ENCODE peak calls at places on chromosomes 16 and 17, in ten cellular contexts. W is amniotic stem cell; O is hypothalamus; D is activated naive CD4-positive, alpha-beta T cell treated with anti-CD3 and anti-CD28 coated beads for 36 hours; S is C1 segment of cervical spinal cord; H is pons; U is RPMI7951; Y is AG04450; G is IMR-90; B is renal cortical epithelial cell. F is an unnamed sample.

GRCh38 chr16:3113765-3114479 is 1.5 kb downstream of the ZNF205 start:
- DNase-seq in W (no peak), O (no peak), D (no peak), S (no peak), H (no peak), U (peak; percentile 63), Y (no peak), G (peak; percentile 56), B (peak; percentile 34), F (no peak)

GRCh38 chr16:78770353-78771091 is 671.1 kb downstream of the WWOX start:
- DNase-seq in W (no peak), O (peak; percentile 76), D (peak; percentile 84), S (peak; percentile 78), H (peak; percentile 67), U (no peak), Y (no peak), G (no peak), B (no peak), F (peak; percentile 75)

GRCh38 chr17:77737442-77738265 is 220.8 kb upstream of the TNRC6C start:
- DNase-seq in W (no peak), O (no peak), D (no peak), S (no peak), H (no peak), U (no peak), Y (no peak), G (no peak), B (no peak), F (no peak)

GRCh38 chr17:12731839-12732238 is 57.5 kb upstream of the ARHGAP44 start:
- DNase-seq in W (no peak), O (no peak), D (no peak), S (no peak), H (no peak), U (no peak), Y (no peak), G (no peak), B (no peak), F (no peak)

GRCh38 chr17:34714475-34715410 is 135.4 kb downstream of the TMEM132E start:
- DNase-seq in W (no peak), O (no peak), D (no peak), S (no peak), H (no peak), U (no peak), Y (no peak), G (no peak), B (no peak), F (no peak)

GRCh38 chr16:85767569-85767968 is 16.7 kb upstream of the C16orf74 start:
- DNase-seq in W (peak; percentile 93), O (no peak), D (no peak), S (no peak), H (no peak), U (peak; percentile 90), Y (peak; percentile 52), G (peak; percentile 88), B (peak; percentile 82), F (no peak)

GRCh38 chr17:12691173-12691572 is 25.5 kb downstream of the MYOCD start:
- DNase-seq in W (no peak), O (no peak), D (no peak), S (no peak), H (no peak), U (no peak), Y (no peak), G (peak; percentile 53), B (no peak), F (no peak)

GRCh38 chr17:51352798-51353197 is 92.5 kb downstream of the UTP18 start:
- DNase-seq in W (no peak), O (no peak), D (no peak), S (no peak), H (no peak), U (peak; percentile 74), Y (no peak), G (no peak), B (no peak), F (no peak)

GRCh38 chr17:50064253-50064991 is 8.5 kb downstream of the ITGA3 start:
- DNase-seq in W (peak; percentile 97), O (no peak), D (no peak), S (no peak), H (no peak), U (peak; percentile 99), Y (peak; percentile 85), G (peak; percentile 97), B (peak; percentile 95), F (no peak)

GRCh38 chr16:23434380-23434779 is 18.6 kb downstream of the COG7 start:
- DNase-seq in W (no peak), O (no peak), D (peak; percentile 27), S (peak; percentile 2), H (peak; percentile 88), U (peak; percentile 53), Y (peak; percentile 63), G (peak; percentile 74), B (peak; percentile 64), F (no peak)

GRCh38 chr17:33050611-33051140 is 59.0 kb downstream of the SPACA3 start:
- DNase-seq in W (no peak), O (no peak), D (no peak), S (no peak), H (no peak), U (no peak), Y (no peak), G (no peak), B (no peak), F (no peak)

GRCh38 chr16:30084816-30085159 is 6.9 kb downstream of the TBX6 start:
- DNase-seq in W (no peak), O (no peak), D (no peak), S (no peak), H (no peak), U (no peak), Y (no peak), G (no peak), B (no peak), F (no peak)

GRCh38 chr16:12059216-12059769 is 82.8 kb downstream of the SNX29 start:
- DNase-seq in W (no peak), O (no peak), D (no peak), S (peak; percentile 24), H (peak; percentile 17), U (peak; percentile 8), Y (no peak), G (no peak), B (peak; percentile 74), F (no peak)

GRCh38 chr16:20883554-20884239 is 16.5 kb downstream of the DCUN1D3 start:
- DNase-seq in W (no peak), O (no peak), D (no peak), S (no peak), H (no peak), U (no peak), Y (no peak), G (no peak), B (peak; percentile 78), F (no peak)

GRCh38 chr17:36475346-36475970 is 11.0 kb upstream of the ZNHIT3 start:
- DNase-seq in W (no peak), O (peak; percentile 11), D (no peak), S (peak; percentile 45), H (peak; percentile 26), U (no peak), Y (no peak), G (no peak), B (no peak), F (no peak)

GRCh38 chr17:45334231-45334630 is 17.4 kb upstream of the MAP3K14 start:
- DNase-seq in W (no peak), O (no peak), D (no peak), S (no peak), H (no peak), U (no peak), Y (no peak), G (no peak), B (no peak), F (no peak)

GRCh38 chr17:40862985-40863733 is 3.9 kb downstream of the KRT12 start:
- DNase-seq in W (no peak), O (no peak), D (peak; percentile 12), S (no peak), H (no peak), U (no peak), Y (no peak), G (no peak), B (no peak), F (no peak)

GRCh38 chr17:78214016-78214705 is at the start of gene BIRC5:
- DNase-seq in W (peak; percentile 59), O (peak; percentile 87), D (peak; percentile 94), S (peak; percentile 88), H (peak; percentile 75), U (peak; percentile 84), Y (peak; percentile 23), G (peak; percentile 69), B (peak; percentile 44), F (peak; percentile 82)

GRCh38 chr17:34485999-34486398 is 93.4 kb upstream of the TMEM132E start:
- DNase-seq in W (no peak), O (no peak), D (no peak), S (no peak), H (peak; percentile 62), U (no peak), Y (no peak), G (no peak), B (no peak), F (no peak)

GRCh38 chr17:79041723-79042420 is 17.9 kb downstream of the C1QTNF1 start:
- DNase-seq in W (no peak), O (no peak), D (no peak), S (no peak), H (no peak), U (peak; percentile 80), Y (no peak), G (peak; percentile 37), B (no peak), F (no peak)

GRCh38 chr17:13265306-13265705 is 247.5 kb upstream of the ELAC2 start:
- DNase-seq in W (no peak), O (no peak), D (no peak), S (no peak), H (no peak), U (no peak), Y (no peak), G (no peak), B (no peak), F (no peak)

GRCh38 chr17:74748279-74748528 is 224 bp upstream of the NHERF1 start:
- DNase-seq in W (no peak), O (no peak), D (no peak), S (no peak), H (no peak), U (no peak), Y (no peak), G (no peak), B (no peak), F (no peak)

GRCh38 chr16:77327717-77328116 is 107.1 kb downstream of the ADAMTS18 start:
- DNase-seq in W (no peak), O (no peak), D (no peak), S (no peak), H (no peak), U (no peak), Y (no peak), G (no peak), B (no peak), F (no peak)

GRCh38 chr17:18182978-18183333 is 672 bp upstream of the ALKBH5 start:
- DNase-seq in W (peak; percentile 76), O (peak; percentile 87), D (peak; percentile 81), S (peak; percentile 93), H (no peak), U (peak; percentile 85), Y (peak; percentile 34), G (peak; percentile 78), B (no peak), F (peak; percentile 75)

GRCh38 chr17:63486317-63487013 is 9.6 kb downstream of the ACE start:
- DNase-seq in W (no peak), O (no peak), D (no peak), S (no peak), H (no peak), U (no peak), Y (no peak), G (no peak), B (no peak), F (no peak)

GRCh38 chr16:56695246-56695645 is 13.0 kb downstream of the MT1X start:
- DNase-seq in W (no peak), O (no peak), D (no peak), S (no peak), H (no peak), U (no peak), Y (no peak), G (no peak), B (no peak), F (no peak)

GRCh38 chr17:35731932-35732805 is 730 bp downstream of the RASL10B start:
- DNase-seq in W (no peak), O (no peak), D (no peak), S (no peak), H (no peak), U (no peak), Y (no peak), G (no peak), B (no peak), F (no peak)

GRCh38 chr16:85321856-85322271 is 209.6 kb upstream of the CIBAR2 start:
- DNase-seq in W (no peak), O (peak; percentile 74), D (no peak), S (peak; percentile 89), H (peak; percentile 91), U (peak; percentile 98), Y (peak; percentile 78), G (peak; percentile 89), B (peak; percentile 81), F (no peak)

F was measured in activated T-helper 9 cell treated with anti-CD3 and anti-CD28 coated beads, Interleukin-2, amount 50 U/mL, for 16 hours.